ENCODE peak calls at places on chromosomes 2 and 18, in nine cellular contexts. P, G, U, W, D, K, Q, E and O are unnamed samples.

GRCh38 chr2:120393456-120393855 is 47.5 kb downstream of the INHBB start:
- DNase-seq in P (no peak), G (no peak), U (no peak), W (no peak), D (no peak), K (no peak), Q (no peak), E (no peak), O (no peak)

GRCh38 chr2:133884739-133885381 is 316.6 kb upstream of the NCKAP5 start:
- DNase-seq in P (no peak), G (peak), U (peak), W (peak), D (no peak), K (no peak), Q (no peak), E (no peak), O (peak)

GRCh38 chr2:119846021-119846420 is 86.3 kb downstream of the PTPN4 start:
- DNase-seq in P (no peak), G (no peak), U (no peak), W (no peak), D (no peak), K (no peak), Q (no peak), E (no peak), O (no peak)

GRCh38 chr2:115160523-115161521 is 718.4 kb downstream of the DPP10 start:
- DNase-seq in P (no peak), G (peak), U (no peak), W (no peak), D (peak), K (peak), Q (no peak), E (no peak), O (no peak)

GRCh38 chr2:236551843-236552542 is 17.6 kb upstream of the ACKR3 start:
- DNase-seq in P (peak), G (no peak), U (no peak), W (no peak), D (no peak), K (no peak), Q (no peak), E (no peak), O (peak)

GRCh38 chr2:131104487-131105155 is 515 bp upstream of the PLEKHB2 start:
- DNase-seq in P (peak), G (peak), U (peak), W (peak), D (peak), K (no peak), Q (peak), E (no peak), O (peak)

GRCh38 chr2:191158751-191159150 is 8.0 kb upstream of the STAT4 start:
- DNase-seq in P (no peak), G (no peak), U (no peak), W (no peak), D (no peak), K (no peak), Q (no peak), E (no peak), O (no peak)

GRCh38 chr18:36340232-36340631 is 42.7 kb downstream of the FHOD3 start:
- DNase-seq in P (no peak), G (no peak), U (no peak), W (no peak), D (no peak), K (no peak), Q (no peak), E (no peak), O (no peak)

GRCh38 chr18:45457933-45458332 is 157.3 kb upstream of the SLC14A2 start:
- DNase-seq in P (no peak), G (no peak), U (no peak), W (no peak), D (no peak), K (no peak), Q (no peak), E (no peak), O (no peak)

GRCh38 chr2:230312638-230313037 is 14.4 kb upstream of the SP140L start:
- DNase-seq in P (no peak), G (no peak), U (no peak), W (no peak), D (no peak), K (no peak), Q (no peak), E (no peak), O (no peak)

GRCh38 chr18:51074605-51075004 is 44.6 kb downstream of the SMAD4 start:
- DNase-seq in P (no peak), G (no peak), U (no peak), W (no peak), D (no peak), K (no peak), Q (no peak), E (no peak), O (no peak)
- TF ChIP-seq CTCF in P (no peak), G (no peak), U (no peak), W (no peak), D (no peak), K (no peak), Q (no peak), E (no peak), O (no peak)

GRCh38 chr2:56754066-56754615 is 570.4 kb downstream of the CCDC85A start:
- DNase-seq in P (no peak), G (no peak), U (no peak), W (no peak), D (no peak), K (no peak), Q (no peak), E (peak), O (no peak)

GRCh38 chr2:56753182-56753581 is 569.4 kb downstream of the CCDC85A start:
- DNase-seq in P (no peak), G (no peak), U (no peak), W (no peak), D (no peak), K (no peak), Q (no peak), E (no peak), O (peak)

GRCh38 chr2:56749152-56749752 is 565.5 kb downstream of the CCDC85A start:
- DNase-seq in P (no peak), G (peak), U (peak), W (peak), D (peak), K (no peak), Q (no peak), E (no peak), O (peak)

GRCh38 chr2:56757884-56758545 is 574.2 kb downstream of the CCDC85A start:
- DNase-seq in P (no peak), G (no peak), U (peak), W (peak), D (no peak), K (no peak), Q (no peak), E (no peak), O (no peak)

GRCh38 chr2:56754627-56755026 is 570.8 kb downstream of the CCDC85A start:
- DNase-seq in P (no peak), G (no peak), U (no peak), W (no peak), D (no peak), K (no peak), Q (no peak), E (no peak), O (no peak)
- TF ChIP-seq CTCF in P (no peak), G (no peak), U (no peak), W (no peak), D (no peak), K (no peak), Q (no peak), E (no peak), O (no peak)

DNA sequence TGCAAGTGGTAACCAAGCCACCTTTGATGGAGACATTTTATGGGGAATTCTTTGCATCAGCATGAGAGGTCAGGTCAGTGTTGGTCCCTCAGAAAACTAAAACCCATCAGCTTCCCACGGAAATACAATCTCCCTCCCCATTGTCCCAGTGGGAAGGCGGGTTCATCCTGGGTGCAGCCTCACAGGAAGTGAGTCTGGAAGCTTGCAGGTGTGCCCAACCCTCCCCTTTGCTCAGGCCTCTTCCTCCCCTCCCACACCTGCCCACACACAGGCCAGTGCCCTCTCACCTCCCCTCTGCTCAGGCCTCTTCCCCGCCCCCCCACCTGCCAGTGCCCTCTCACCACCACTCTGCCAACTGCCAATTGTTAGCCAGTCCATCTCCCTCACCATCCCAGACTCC is 166.8 kb upstream of the RAB6C start:
- DNase-seq in P (no peak), G (no peak), U (no peak), W (no peak), D (no peak), K (no peak), Q (no peak), E (no peak), O (no peak)
- TF ChIP-seq CTCF in P (no peak), G (no peak), U (no peak), W (no peak), D (no peak), K (no peak), Q (no peak), E (no peak), O (no peak)

DNA sequence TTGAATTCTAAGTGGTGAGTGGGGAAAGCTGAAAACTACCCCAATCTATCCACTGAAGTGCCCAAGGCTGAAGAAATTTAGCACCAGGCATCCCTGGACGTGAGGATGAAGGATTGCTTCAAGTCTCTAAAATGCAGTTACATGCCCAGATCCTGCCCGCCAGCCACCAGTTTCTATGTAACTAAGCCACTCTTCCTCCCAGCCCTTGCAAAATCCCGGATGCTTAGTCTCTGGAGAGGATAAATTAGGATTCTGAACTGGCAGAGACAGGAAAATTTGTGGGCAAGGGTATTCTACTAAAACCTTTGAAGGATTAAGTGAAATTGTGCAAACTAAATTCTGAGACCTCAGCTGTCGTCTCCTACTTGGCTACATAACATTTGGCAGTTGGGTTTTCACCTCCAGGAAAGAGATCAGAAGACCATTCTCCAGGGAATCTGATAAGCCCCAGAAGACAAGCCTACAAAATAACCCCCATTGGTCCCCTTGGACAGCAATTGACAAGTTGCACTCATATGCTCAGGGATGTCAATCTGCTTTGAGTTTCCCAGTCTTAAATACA is 93.9 kb upstream of the CD226 start:
- DNase-seq in P (no peak), G (peak), U (no peak), W (peak), D (no peak), K (no peak), Q (no peak), E (no peak), O (no peak)
- TF ChIP-seq CTCF in P (no peak), G (no peak), U (no peak), W (no peak), D (no peak), K (no peak), Q (no peak), E (no peak), O (no peak)

GRCh38 chr2:146523218-146523617 is 1321.6 kb upstream of the ACVR2A start:
- DNase-seq in P (no peak), G (peak), U (peak), W (peak), D (no peak), K (no peak), Q (no peak), E (no peak), O (peak)
- TF ChIP-seq CTCF in P (no peak), G (peak), U (peak), W (peak), D (peak), K (peak), Q (no peak), E (no peak), O (no peak)

DNA sequence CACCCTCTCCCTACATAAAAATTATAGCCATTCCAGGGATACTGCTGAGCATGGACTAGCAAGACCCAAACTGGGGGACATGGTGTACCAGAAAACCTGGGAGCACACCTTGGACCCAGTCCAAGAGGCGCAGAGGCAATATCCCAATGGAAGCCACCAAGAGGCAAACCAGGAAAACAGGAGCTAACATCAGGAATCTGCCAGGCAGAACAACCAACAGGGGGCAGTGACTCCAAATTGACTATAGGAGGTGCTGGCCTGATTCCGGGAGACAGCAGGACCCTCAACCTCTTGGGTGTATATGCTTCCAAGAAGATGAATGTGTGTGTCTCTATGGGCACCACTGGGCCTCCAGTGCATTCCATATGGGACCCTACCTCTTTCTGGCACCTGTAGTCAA is 172.7 kb upstream of the ARL4C start:
- DNase-seq in P (no peak), G (peak), U (no peak), W (no peak), D (no peak), K (no peak), Q (no peak), E (no peak), O (no peak)
- TF ChIP-seq CTCF in P (no peak), G (peak), U (no peak), W (no peak), D (no peak), K (no peak), Q (no peak), E (no peak), O (no peak)

GRCh38 chr2:85131116-85131515 is 2.1 kb upstream of the TCF7L1 start:
- DNase-seq in P (no peak), G (peak), U (peak), W (peak), D (peak), K (peak), Q (no peak), E (no peak), O (no peak)
- TF ChIP-seq CTCF in P (no peak), G (peak), U (peak), W (peak), D (peak), K (peak), Q (no peak), E (peak), O (no peak)